ENCODE peak calls at places on chromosomes 1 and 21, in eight cellular contexts. B is hepatocyte, C is PC-3, J is GM23248, U is SK-N-SH, R is MM.1S, G is HCT116, P is neural progenitor cell. F is an unnamed sample.
A peak's percentile ranks its signal among the peaks of the same experiment; 100 is the strongest.

GRCh38 chr1:97820470-97821188 is 100.2 kb downstream of the DPYD start:
- DNase-seq in G (peak; percentile 29), U (no peak), P (peak; percentile 38), C (peak; percentile 76), J (peak; percentile 47), R (peak; percentile 42), B (peak; percentile 31), F (peak; percentile 37)

GRCh38 chr21:45505416-45506021 is 36.7 kb downstream of the SLC19A1 start:
- DNase-seq in G (no peak), U (no peak), B (no peak), P (no peak), R (no peak), C (no peak), J (no peak), F (no peak)

GRCh38 chr1:115982399-115982798 is 6.1 kb downstream of the SLC22A15 start:
- DNase-seq in C (no peak), B (no peak), G (no peak), R (no peak), U (no peak), J (no peak), P (no peak), F (no peak)

GRCh38 chr1:246591504-246591903 is 25.2 kb downstream of the CNST start:
- DNase-seq in J (no peak), C (no peak), G (no peak), B (no peak), R (peak; percentile 90), U (no peak), P (no peak), F (no peak)

GRCh38 chr1:41673806-41674205 is 189.3 kb upstream of the EDN2 start:
- DNase-seq in G (no peak), U (no peak), C (no peak), B (no peak), R (peak; percentile 60), J (no peak), P (no peak), F (peak; percentile 79)

GRCh38 chr1:25117233-25117823 is 115.0 kb downstream of the SYF2 start:
- DNase-seq in J (no peak), U (no peak), R (peak; percentile 45), C (peak; percentile 66), B (peak; percentile 40), P (peak; percentile 33), G (peak; percentile 48), F (peak; percentile 70)

GRCh38 chr1:26110731-26111529 is 694 bp upstream of the PDIK1L start:
- DNase-seq in U (peak; percentile 93), J (peak; percentile 82), C (peak; percentile 74), G (peak; percentile 48), P (peak; percentile 94), R (peak; percentile 85), B (peak; percentile 90), F (peak; percentile 88)

GRCh38 chr1:155062702-155063411 is 683 bp upstream of the EFNA4 start:
- DNase-seq in P (peak; percentile 88), R (peak; percentile 77), J (peak; percentile 69), U (peak; percentile 47), B (peak; percentile 83), C (peak; percentile 48), G (no peak), F (peak; percentile 84)

GRCh38 chr1:42935313-42935624 is 23.4 kb downstream of the SLC2A1 start:
- DNase-seq in J (no peak), C (no peak), B (no peak), R (peak; percentile 48), G (no peak), P (no peak), U (no peak), F (peak; percentile 50)

GRCh38 chr21:16058896-16059295 is 329.1 kb downstream of the USP25 start:
- DNase-seq in G (no peak), P (no peak), B (no peak), U (no peak), J (peak; percentile 32), C (peak; percentile 8), R (no peak), F (no peak)

GRCh38 chr1:189149547-189150375 is 1327.9 kb downstream of the BRINP3 start:
- DNase-seq in U (no peak), J (no peak), G (no peak), P (peak; percentile 53), R (no peak), B (peak; percentile 7), C (no peak), F (no peak)

GRCh38 chr1:30188329-30188728 is 535.1 kb downstream of the MATN1 start:
- DNase-seq in C (no peak), J (no peak), U (no peak), P (no peak), G (no peak), R (no peak), B (no peak), F (no peak)

GRCh38 chr1:7783826-7784491 is at the start of gene PER3:
- DNase-seq in U (peak; percentile 98), P (peak; percentile 99), C (peak; percentile 97), J (peak; percentile 98), B (peak; percentile 99), R (peak; percentile 83), G (peak; percentile 81), F (peak; percentile 89)

GRCh38 chr1:25572708-25573590 is 29.5 kb downstream of the LDLRAP1 start:
- DNase-seq in U (peak; percentile 85), G (no peak), J (peak; percentile 81), R (peak; percentile 21), P (peak; percentile 81), B (peak; percentile 79), C (peak; percentile 64), F (peak; percentile 72)

GRCh38 chr1:155080250-155081228 is 1.9 kb downstream of the EFNA3 start:
- DNase-seq in P (peak; percentile 95), B (peak; percentile 84), R (peak; percentile 32), J (peak; percentile 47), C (peak; percentile 30), G (no peak), U (peak; percentile 97), F (peak; percentile 53)

GRCh38 chr1:99438656-99439055 is 174.4 kb downstream of the PLPPR4 start:
- DNase-seq in P (no peak), B (no peak), J (peak; percentile 9), U (no peak), C (peak; percentile 69), R (no peak), G (no peak), F (no peak)

GRCh38 chr1:240000634-240001033 is 91.0 kb upstream of the FMN2 start:
- DNase-seq in J (peak; percentile 79), U (no peak), B (no peak), G (no peak), P (no peak), C (peak; percentile 93), R (no peak), F (no peak)

GRCh38 chr1:18955442-18956188 is 861 bp downstream of the IFFO2 start:
- DNase-seq in C (peak; percentile 39), B (peak; percentile 70), R (peak; percentile 51), G (no peak), U (peak; percentile 80), P (peak; percentile 74), J (peak; percentile 67), F (peak; percentile 46)

GRCh38 chr1:34286547-34286946 is 109.8 kb downstream of the C1orf94 start:
- DNase-seq in C (no peak), G (no peak), R (no peak), U (no peak), J (no peak), P (peak; percentile 53), B (no peak), F (no peak)

GRCh38 chr1:117095237-117095636 is 26.3 kb downstream of the TRIM45 start:
- DNase-seq in B (no peak), P (no peak), G (no peak), R (no peak), U (no peak), J (peak; percentile 68), C (no peak), F (no peak)

GRCh38 chr21:24308183-24308582 is 1299.1 kb downstream of the MRPL39 start:
- DNase-seq in J (no peak), C (no peak), P (no peak), U (no peak), G (no peak), R (no peak), B (no peak), F (no peak)

GRCh38 chr1:8097077-8097799 is 71.1 kb upstream of the ERRFI1 start:
- DNase-seq in C (peak; percentile 98), J (peak; percentile 91), P (no peak), B (peak; percentile 68), G (peak; percentile 98), U (no peak), R (no peak), F (peak; percentile 54)

DNA sequence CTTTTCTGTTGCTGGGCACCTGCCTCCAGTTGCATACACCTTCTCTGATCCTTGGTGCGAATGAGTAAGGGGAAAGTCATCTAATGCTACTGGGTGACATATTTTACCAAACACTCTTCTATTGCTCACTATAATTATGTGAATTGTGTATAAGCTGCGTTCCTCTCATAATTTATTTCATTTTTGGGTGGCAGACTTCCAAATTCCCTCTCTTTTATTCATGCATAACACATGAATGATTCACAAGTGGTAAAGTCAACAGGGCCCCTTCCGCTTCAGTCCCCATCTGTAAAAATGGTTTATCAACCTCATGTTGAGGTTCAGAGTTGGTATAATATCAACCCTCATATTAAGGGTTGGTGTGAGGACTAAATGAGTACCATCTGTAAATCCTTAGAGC is 3.2 kb upstream of the QSOX1 start:
- DNase-seq in C (peak; percentile 94), R (no peak), J (peak; percentile 81), B (no peak), G (no peak), U (no peak), P (no peak), F (no peak)
- TF ChIP-seq EZH2phosphoT487 in C (no peak), R (no peak), J (no peak), B (no peak), G (no peak), U (no peak), P (no peak), F (no peak)

GRCh38 chr1:179230251-179230650 is 774 bp upstream of the ABL2 start:
- DNase-seq in C (peak; percentile 80), P (no peak), U (peak; percentile 17), R (no peak), B (no peak), G (no peak), J (peak; percentile 82), F (peak; percentile 3)
- TF ChIP-seq EZH2phosphoT487 in C (no peak), P (no peak), U (no peak), R (no peak), B (no peak), G (no peak), J (no peak), F (no peak)

GRCh38 chr1:181948372-181948771 is 113.1 kb downstream of the ZNF648 start:
- DNase-seq in G (no peak), J (no peak), B (no peak), R (no peak), U (no peak), P (no peak), C (no peak), F (no peak)
- TF ChIP-seq EZH2phosphoT487 in G (no peak), J (no peak), B (no peak), R (no peak), U (no peak), P (no peak), C (no peak), F (no peak)

DNA sequence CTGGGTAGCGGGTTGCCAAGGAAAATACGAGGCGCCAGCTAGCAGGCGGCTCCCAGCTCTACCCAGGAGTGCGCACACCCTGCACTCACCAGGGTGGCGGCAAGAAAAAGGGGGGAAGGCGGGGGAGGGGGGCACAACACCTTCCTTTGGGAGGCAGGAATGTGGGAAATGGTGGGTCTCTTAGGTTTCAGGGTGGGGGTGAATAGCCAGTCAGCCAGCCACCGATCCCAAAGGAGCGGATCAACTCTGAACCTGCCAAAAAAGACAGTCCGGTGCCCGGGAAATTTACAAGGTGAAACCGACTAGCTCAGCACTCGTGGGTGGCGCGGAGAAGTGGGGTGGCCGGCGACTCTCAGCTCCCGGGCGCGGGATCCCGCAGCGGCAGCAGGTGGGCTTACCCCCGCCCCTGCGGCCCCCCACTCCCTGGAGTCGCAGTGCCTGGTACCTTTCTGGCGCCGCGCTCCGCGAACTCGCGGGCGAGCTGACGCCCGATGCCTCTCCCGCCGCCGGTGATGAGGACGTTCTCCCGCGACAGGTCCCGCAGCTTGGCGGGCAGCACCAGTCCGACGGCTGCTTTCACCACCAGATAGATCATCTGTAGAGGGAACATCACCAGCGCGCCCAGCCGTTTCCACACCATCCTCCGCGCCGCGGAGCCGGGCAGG is 1.2 kb downstream of the DHRS3 start:
- DNase-seq in B (peak; percentile 47), U (peak; percentile 71), R (no peak), P (peak; percentile 59), J (peak; percentile 67), G (no peak), C (peak; percentile 11), F (no peak)
- TF ChIP-seq EZH2phosphoT487 in B (no peak), U (no peak), R (no peak), P (peak; percentile 40), J (no peak), G (no peak), C (no peak), F (no peak)

F was measured in OCI-LY7.